ENCODE peak calls at places on chromosomes 4 and X, in eight cellular contexts. Q, L, E, V, K, D, X and G are unnamed samples.

GRCh38 chr4:11710484-11710883 is 281.8 kb upstream of the HS3ST1 start:
- DNase-seq in Q (no peak), X (no peak), E (no peak), K (no peak), L (no peak), V (no peak), D (no peak), G (no peak)

GRCh38 chr4:53346920-53347852 is 18.7 kb downstream of the SCFD2 start:
- DNase-seq in E (no peak), K (no peak), L (peak), V (no peak), X (no peak), D (no peak), Q (no peak), G (no peak)

GRCh38 chrX:70664726-70665125 is 220.1 kb downstream of the DLG3 start:
- DNase-seq in K (no peak), E (peak), D (peak), L (peak), Q (no peak), V (no peak), X (peak), G (no peak)

GRCh38 chr4:170599894-170600293 is 510.1 kb upstream of the AADAT start:
- DNase-seq in L (peak), X (no peak), Q (no peak), E (no peak), K (no peak), V (no peak), D (no peak), G (no peak)

GRCh38 chr4:3244002-3244401 is 5.0 kb upstream of the MSANTD1 start:
- DNase-seq in X (no peak), E (no peak), V (no peak), K (no peak), Q (no peak), D (no peak), L (no peak), G (no peak)

GRCh38 chrX:39726810-39727209 is 370.9 kb downstream of the BCOR start:
- DNase-seq in L (peak), X (no peak), D (no peak), Q (no peak), V (peak), K (no peak), E (no peak), G (no peak)

GRCh38 chrX:134623293-134624045 is 34.8 kb downstream of the PLAC1 start:
- DNase-seq in D (no peak), K (no peak), Q (no peak), L (no peak), X (no peak), E (no peak), V (no peak), G (no peak)

GRCh38 chr4:52016985-52017384 is 3.2 kb downstream of the LRRC66 start:
- DNase-seq in D (no peak), E (no peak), V (no peak), Q (no peak), L (no peak), X (no peak), K (no peak), G (no peak)

GRCh38 chrX:44061940-44062339 is 88.8 kb upstream of the NDP start:
- DNase-seq in L (no peak), K (no peak), Q (no peak), D (no peak), V (no peak), E (no peak), X (no peak), G (no peak)

GRCh38 chr4:80202190-80202711 is 4.9 kb downstream of the PRDM8 start:
- DNase-seq in Q (peak), V (peak), L (peak), X (peak), K (peak), E (peak), D (peak), G (no peak)

GRCh38 chr4:40719008-40719623 is 30.6 kb upstream of the NSUN7 start:
- DNase-seq in E (peak), L (peak), X (peak), V (no peak), Q (no peak), D (no peak), K (no peak), G (no peak)

GRCh38 chr4:86927843-86928395 is 6.9 kb upstream of the AFF1 start:
- DNase-seq in X (peak), E (no peak), K (peak), L (peak), Q (no peak), V (no peak), D (no peak), G (no peak)

GRCh38 chr4:169818063-169818679 is 60.4 kb upstream of the HPF1 start:
- DNase-seq in L (no peak), E (no peak), X (no peak), D (no peak), K (no peak), Q (no peak), V (no peak), G (no peak)

GRCh38 chr4:182142146-182143085 is 100.8 kb upstream of the TENM3 start:
- DNase-seq in E (no peak), K (no peak), Q (no peak), D (peak), V (no peak), X (no peak), L (peak), G (no peak)

GRCh38 chr4:169000315-169000714 is 9.7 kb downstream of the CBR4 start:
- DNase-seq in D (no peak), X (no peak), L (no peak), V (no peak), K (no peak), E (no peak), Q (no peak), G (no peak)

GRCh38 chr4:133776961-133777360 is 424.6 kb downstream of the PABPC4L start:
- DNase-seq in D (no peak), E (no peak), X (no peak), K (no peak), Q (no peak), L (no peak), V (no peak), G (no peak)

GRCh38 chrX:24396236-24396929 is 35.9 kb downstream of the SUPT20HL1 start:
- DNase-seq in E (no peak), K (no peak), D (no peak), X (no peak), Q (no peak), L (peak), V (no peak), G (no peak)

GRCh38 chr4:11337287-11337686 is 91.4 kb downstream of the HS3ST1 start:
- DNase-seq in E (no peak), V (no peak), L (no peak), X (no peak), D (no peak), K (no peak), Q (no peak), G (no peak)

GRCh38 chr4:139014391-139015268 is 951 bp upstream of the NOCT start:
- DNase-seq in L (peak), K (no peak), D (no peak), Q (no peak), X (peak), V (no peak), E (peak), G (no peak)

GRCh38 chrX:103831803-103832544 is at the start of gene RAB9B:
- DNase-seq in X (no peak), K (peak), V (peak), Q (peak), D (peak), E (peak), L (peak), G (no peak)

GRCh38 chr4:71752383-71753042 is 31.4 kb downstream of the GC start:
- DNase-seq in V (no peak), L (no peak), Q (no peak), X (no peak), D (no peak), E (no peak), K (no peak), G (no peak)

GRCh38 chr4:177118596-177118995 is 191.1 kb upstream of the NEIL3 start:
- DNase-seq in V (peak), D (no peak), L (peak), Q (no peak), X (no peak), E (no peak), K (peak), G (no peak)

GRCh38 chr4:186845137-186845842 is 121.6 kb upstream of the FAT1 start:
- DNase-seq in E (no peak), Q (no peak), D (no peak), V (no peak), X (no peak), K (no peak), L (peak), G (no peak)

GRCh38 chr4:2937146-2937857 is 25.9 kb downstream of the NOP14 start:
- DNase-seq in D (no peak), X (no peak), V (peak), E (no peak), L (peak), K (no peak), Q (peak), G (peak)

GRCh38 chr4:185396724-185397402 is at the start of gene ANKRD37:
- DNase-seq in Q (peak), X (no peak), D (peak), V (peak), L (peak), E (no peak), K (peak), G (no peak)

GRCh38 chr4:31467781-31468180 is 747.6 kb downstream of the PCDH7 start:
- DNase-seq in D (no peak), X (no peak), K (no peak), L (peak), V (no peak), Q (no peak), E (no peak), G (no peak)

GRCh38 chr4:91958651-91959050 is 345.1 kb upstream of the GRID2 start:
- DNase-seq in E (no peak), D (no peak), Q (no peak), K (no peak), X (no peak), L (no peak), V (no peak), G (no peak)

GRCh38 chr4:2247128-2248043 is 5.5 kb upstream of the HAUS3 start:
- DNase-seq in Q (peak), E (peak), V (peak), K (peak), L (no peak), D (peak), X (no peak), G (peak)

GRCh38 chrX:6021316-6022091 is 207.2 kb downstream of the NLGN4X start:
- DNase-seq in D (peak), K (no peak), V (no peak), E (peak), L (peak), X (no peak), Q (no peak), G (no peak)

GRCh38 chr4:175369087-175369486 is 443.0 kb downstream of the GPM6A start:
- DNase-seq in K (no peak), X (no peak), L (peak), E (no peak), Q (no peak), V (no peak), D (no peak), G (no peak)

GRCh38 chrX:49862093-49862492 is 17.2 kb upstream of the USP27X start:
- DNase-seq in L (no peak), V (no peak), Q (no peak), X (no peak), K (no peak), D (no peak), E (no peak), G (no peak)

GRCh38 chr4:8324640-8325239 is 55.2 kb downstream of the HTRA3 start:
- DNase-seq in D (no peak), E (no peak), X (no peak), K (peak), L (peak), V (no peak), Q (no peak), G (peak)

GRCh38 chrX:108811891-108812290 is 75.5 kb upstream of the IRS4 start:
- DNase-seq in D (peak), E (no peak), K (no peak), Q (no peak), V (no peak), L (no peak), X (peak), G (no peak)

GRCh38 chr4:155657985-155658384 is 8.7 kb upstream of the GUCY1A1 start:
- DNase-seq in L (no peak), X (no peak), E (no peak), K (no peak), Q (no peak), D (no peak), V (no peak), G (no peak)

GRCh38 chr4:98501383-98501782 is 157.0 kb downstream of the TSPAN5 start:
- DNase-seq in X (no peak), L (no peak), Q (no peak), V (no peak), D (no peak), E (no peak), K (no peak), G (no peak)

GRCh38 chrX:80808854-80809493 is 703 bp downstream of the BRWD3 start:
- DNase-seq in K (no peak), L (peak), Q (no peak), X (peak), D (peak), V (no peak), E (no peak), G (no peak)

GRCh38 chr4:13102344-13102743 is 381.8 kb downstream of the RAB28 start:
- DNase-seq in K (no peak), V (no peak), D (no peak), E (no peak), L (no peak), Q (no peak), X (no peak), G (no peak)

GRCh38 chr4:13103382-13104015 is 380.6 kb downstream of the RAB28 start:
- DNase-seq in K (no peak), E (no peak), D (no peak), V (no peak), X (no peak), L (no peak), Q (no peak), G (no peak)

GRCh38 chr4:13109536-13109935 is 374.6 kb downstream of the RAB28 start:
- DNase-seq in V (no peak), Q (no peak), D (no peak), X (no peak), E (no peak), L (no peak), K (no peak), G (no peak)

GRCh38 chr4:13112030-13112429 is 372.1 kb downstream of the RAB28 start:
- DNase-seq in L (no peak), X (no peak), Q (no peak), K (no peak), V (no peak), E (no peak), D (no peak), G (no peak)

GRCh38 chr4:13108096-13108495 is 376.0 kb downstream of the RAB28 start:
- DNase-seq in E (no peak), D (no peak), L (no peak), K (no peak), Q (no peak), V (no peak), X (no peak), G (no peak)
- TF ChIP-seq CTCF in E (no peak), D (no peak), L (no peak), K (no peak), Q (no peak), V (no peak), X (no peak), G (peak)

GRCh38 chrX:10259716-10260115 is 102.9 kb downstream of the CLCN4 start:
- DNase-seq in D (no peak), K (no peak), X (no peak), V (no peak), E (no peak), Q (no peak), L (no peak), G (no peak)

GRCh38 chrX:10254746-10255145 is 98.0 kb downstream of the CLCN4 start:
- DNase-seq in Q (no peak), L (peak), X (peak), E (no peak), D (no peak), K (no peak), V (no peak), G (no peak)
- TF ChIP-seq CTCF in Q (no peak), L (no peak), X (peak), E (no peak), D (no peak), K (no peak), V (peak), G (peak)

GRCh38 chrX:93422693-93423092 is 250.7 kb downstream of the NAP1L3 start:
- DNase-seq in D (peak), V (no peak), K (no peak), X (no peak), L (peak), E (peak), Q (no peak), G (no peak)
- TF ChIP-seq CTCF in D (peak), V (peak), K (peak), X (peak), L (peak), E (no peak), Q (peak), G (peak)

GRCh38 chr4:163194593-163194992 is 27.9 kb upstream of the NAF1 start:
- DNase-seq in K (peak), V (no peak), X (no peak), L (no peak), D (no peak), E (no peak), Q (no peak), G (no peak)

GRCh38 chr4:163195247-163195765 is 28.6 kb upstream of the NAF1 start:
- DNase-seq in V (no peak), X (no peak), K (no peak), Q (no peak), E (no peak), D (no peak), L (no peak), G (no peak)

GRCh38 chr4:163196904-163197505 is 30.3 kb upstream of the NAF1 start:
- DNase-seq in X (no peak), L (no peak), E (no peak), Q (no peak), V (no peak), D (no peak), K (no peak), G (no peak)

GRCh38 chr4:163193717-163194116 is 27.0 kb upstream of the NAF1 start:
- DNase-seq in Q (no peak), L (no peak), D (no peak), E (no peak), K (no peak), V (no peak), X (no peak), G (no peak)

GRCh38 chr4:163191999-163192398 is 25.3 kb upstream of the NAF1 start:
- DNase-seq in X (no peak), E (no peak), K (no peak), Q (no peak), L (peak), D (no peak), V (no peak), G (no peak)
- TF ChIP-seq CTCF in X (peak), E (no peak), K (no peak), Q (no peak), L (peak), D (no peak), V (no peak), G (peak)

DNA sequence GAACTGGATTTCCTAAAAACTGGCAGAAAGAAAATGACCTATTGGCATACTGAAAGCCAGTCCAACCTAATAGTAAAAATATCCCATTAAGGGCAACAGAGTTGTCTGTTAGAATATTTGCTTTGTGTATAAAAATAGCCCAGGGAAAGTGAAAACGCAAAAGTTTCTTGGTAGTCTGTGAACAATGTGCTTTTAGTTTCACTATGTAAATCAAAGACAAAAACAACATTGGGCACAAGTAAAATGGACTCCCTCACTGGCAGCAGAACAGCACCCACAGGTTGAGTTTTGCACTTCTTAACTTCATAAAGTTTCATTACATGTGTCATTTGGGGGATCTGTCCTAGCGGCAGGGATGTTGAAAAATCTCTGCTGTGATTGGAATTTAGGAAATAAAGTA is 4.3 kb upstream of the FGG start:
- DNase-seq in X (no peak), V (no peak), Q (no peak), D (no peak), E (peak), K (no peak), L (no peak), G (no peak)
- TF ChIP-seq CTCF in X (no peak), V (no peak), Q (no peak), D (no peak), E (no peak), K (no peak), L (no peak), G (no peak)

DNA sequence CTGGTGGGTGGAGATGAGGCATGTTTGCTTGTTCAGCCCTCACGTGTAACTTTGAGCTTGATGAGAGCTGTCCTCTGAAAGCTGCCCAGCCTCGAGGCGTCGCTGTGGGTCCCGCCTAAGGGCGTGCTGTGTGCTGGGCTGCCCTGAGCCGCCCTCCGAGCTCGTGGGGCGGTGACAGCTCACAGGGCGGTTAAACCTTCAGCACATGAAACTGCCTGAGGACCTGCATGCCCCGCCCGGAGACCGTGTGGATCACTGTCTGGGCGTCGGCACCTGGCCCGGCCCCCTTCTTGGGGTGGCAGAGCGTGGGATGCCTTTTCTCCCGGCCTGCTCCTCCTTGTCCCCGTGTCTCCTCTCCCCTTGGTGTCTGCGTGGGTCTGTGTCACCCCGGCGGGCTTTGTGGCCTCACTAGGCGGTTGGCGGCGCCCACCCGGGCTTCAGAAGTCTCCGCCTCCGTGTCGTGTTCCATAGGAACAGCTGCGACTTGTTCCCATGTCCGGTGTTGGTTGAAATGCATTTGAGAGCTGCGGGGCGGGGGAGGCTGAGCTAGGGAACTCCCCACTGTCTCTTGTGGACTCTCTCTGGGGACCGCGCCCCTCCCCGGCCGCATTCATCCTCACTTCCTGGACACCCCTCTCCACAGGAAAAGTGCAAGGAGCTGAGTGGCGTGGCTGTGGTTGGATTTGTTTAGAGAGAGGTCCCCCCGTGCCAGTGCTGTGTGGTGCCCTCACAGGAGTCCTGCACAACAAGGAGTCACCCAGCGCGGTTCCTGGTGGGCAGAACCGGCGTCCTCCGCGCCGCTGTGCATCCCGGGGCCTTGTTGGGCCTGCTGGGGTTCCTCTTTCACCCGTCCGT is 6.8 kb downstream of the AKAP17A start:
- DNase-seq in D (no peak), X (no peak), E (peak), L (no peak), V (no peak), K (no peak), Q (no peak), G (peak)
- TF ChIP-seq CTCF in D (no peak), X (no peak), E (no peak), L (no peak), V (no peak), K (no peak), Q (no peak), G (no peak)

DNA sequence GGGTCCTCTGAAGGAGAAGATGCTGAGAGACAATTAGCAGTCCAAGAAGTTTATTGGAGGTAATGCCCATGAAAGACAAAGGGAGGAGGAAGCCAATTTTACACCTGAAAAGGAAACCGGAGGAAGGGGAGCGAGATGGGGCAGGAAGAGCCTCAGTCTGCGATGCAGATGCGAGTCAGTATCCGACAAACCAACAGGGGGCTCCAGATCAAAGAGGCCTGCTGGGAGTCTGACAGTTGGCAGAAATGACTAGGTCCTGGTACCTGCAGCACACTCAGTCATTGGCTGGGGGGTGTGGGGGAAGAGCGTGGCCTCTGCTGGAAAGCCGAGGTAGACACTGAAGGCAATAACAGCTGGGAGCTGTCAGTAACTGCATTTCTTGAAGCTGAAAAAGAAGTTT is 231.1 kb upstream of the CENPE start:
- DNase-seq in Q (no peak), E (peak), V (no peak), K (no peak), L (no peak), D (peak), X (no peak), G (peak)
- TF ChIP-seq CTCF in Q (no peak), E (no peak), V (no peak), K (no peak), L (no peak), D (peak), X (no peak), G (no peak)

GRCh38 chr4:23219779-23220408 is 527.2 kb downstream of the GBA3 start:
- DNase-seq in X (no peak), V (no peak), K (no peak), Q (no peak), E (no peak), D (no peak), L (no peak), G (no peak)
- TF ChIP-seq CTCF in X (no peak), V (no peak), K (no peak), Q (no peak), E (no peak), D (no peak), L (no peak), G (no peak)